ENCODE peak calls at places on chromosomes 4 and X, in seven cellular contexts. S, J, H, K, V, C and Y are unnamed samples.

GRCh38 chrX:99301990-99302389 is 1108.1 kb downstream of the PCDH19 start:
- DNase-seq in S (no peak), J (no peak), H (peak; percentile 18), K (no peak), V (no peak), C (peak; percentile 19), Y (no peak)

GRCh38 chrX:40579880-40580536 is 762 bp upstream of the ATP6AP2 start:
- DNase-seq in S (no peak), J (no peak), H (no peak), K (no peak), V (no peak), C (no peak), Y (no peak)

GRCh38 chr4:164937576-164938270 is 39.7 kb downstream of the TRIM61 start:
- DNase-seq in S (no peak), J (peak; percentile 65), H (no peak), K (no peak), V (peak; percentile 25), C (no peak), Y (no peak)

GRCh38 chrX:120308959-120309872 is 2.0 kb downstream of the TMEM255A start:
- DNase-seq in S (peak; percentile 27), J (peak; percentile 81), H (peak; percentile 54), K (peak; percentile 67), V (peak; percentile 47), C (peak; percentile 85), Y (no peak)

GRCh38 chr4:82797591-82798081 is 960 bp downstream of the SCD5 start:
- DNase-seq in S (no peak), J (peak; percentile 59), H (no peak), K (peak; percentile 25), V (no peak), C (peak; percentile 26), Y (no peak)

GRCh38 chrX:16695079-16695676 is 17.3 kb downstream of the CTPS2 start:
- DNase-seq in S (peak; percentile 44), J (peak; percentile 66), H (no peak), K (peak; percentile 27), V (no peak), C (peak; percentile 54), Y (no peak)

GRCh38 chr4:83074086-83074704 is 39.2 kb downstream of the COPS4 start:
- DNase-seq in S (no peak), J (peak; percentile 30), H (peak; percentile 37), K (peak; percentile 40), V (peak; percentile 79), C (peak; percentile 81), Y (no peak)

GRCh38 chr4:38091636-38092035 is 131.4 kb downstream of the PTTG2 start:
- DNase-seq in S (no peak), J (no peak), H (no peak), K (no peak), V (no peak), C (no peak), Y (no peak)

GRCh38 chr4:187333151-187333550 is 609.5 kb upstream of the FAT1 start:
- DNase-seq in S (no peak), J (no peak), H (no peak), K (no peak), V (no peak), C (no peak), Y (no peak)

GRCh38 chr4:127936974-127937373 is 28.0 kb downstream of the MFSD8 start:
- DNase-seq in S (no peak), J (no peak), H (no peak), K (no peak), V (no peak), C (no peak), Y (no peak)

GRCh38 chrX:22105231-22105630 is 73.1 kb downstream of the PHEX start:
- DNase-seq in S (no peak), J (no peak), H (no peak), K (no peak), V (no peak), C (no peak), Y (no peak)

GRCh38 chr4:161642708-161643107 is 521.1 kb downstream of the FSTL5 start:
- DNase-seq in S (no peak), J (no peak), H (no peak), K (no peak), V (no peak), C (no peak), Y (no peak)

GRCh38 chrX:28701222-28701621 is 114.0 kb downstream of the IL1RAPL1 start:
- DNase-seq in S (no peak), J (no peak), H (no peak), K (no peak), V (no peak), C (no peak), Y (no peak)

GRCh38 chr4:106892786-106893185 is 143.3 kb downstream of the DKK2 start:
- DNase-seq in S (no peak), J (no peak), H (no peak), K (no peak), V (no peak), C (no peak), Y (no peak)

GRCh38 chr4:185115827-185116232 is 27.2 kb upstream of the SLC25A4 start:
- DNase-seq in S (no peak), J (peak; percentile 89), H (no peak), K (no peak), V (no peak), C (peak; percentile 11), Y (no peak)

GRCh38 chr4:2797545-2798305 is 4.8 kb downstream of the SH3BP2 start:
- DNase-seq in S (no peak), J (no peak), H (no peak), K (peak; percentile 64), V (no peak), C (no peak), Y (no peak)

GRCh38 chrX:16573781-16574180 is 76.2 kb upstream of the S100G start:
- DNase-seq in S (no peak), J (no peak), H (no peak), K (no peak), V (no peak), C (no peak), Y (peak; percentile 33)

GRCh38 chr4:175459571-175459970 is 352.5 kb downstream of the GPM6A start:
- DNase-seq in S (no peak), J (no peak), H (no peak), K (no peak), V (no peak), C (no peak), Y (no peak)

GRCh38 chr4:64890131-64890710 is 481.0 kb upstream of the TECRL start:
- DNase-seq in S (no peak), J (no peak), H (no peak), K (no peak), V (no peak), C (no peak), Y (no peak)

GRCh38 chr4:167031534-167032156 is 202.6 kb downstream of the SPOCK3 start:
- DNase-seq in S (no peak), J (no peak), H (no peak), K (no peak), V (no peak), C (no peak), Y (no peak)

GRCh38 chr4:154489558-154490260 is 1.9 kb downstream of the DCHS2 start:
- DNase-seq in S (no peak), J (no peak), H (no peak), K (no peak), V (no peak), C (no peak), Y (no peak)

GRCh38 chr4:911871-912490 is 20.1 kb downstream of the GAK start:
- DNase-seq in S (no peak), J (no peak), H (no peak), K (no peak), V (no peak), C (no peak), Y (no peak)

GRCh38 chrX:118254611-118255010 is 91.3 kb upstream of the WDR44 start:
- DNase-seq in S (no peak), J (peak; percentile 31), H (peak; percentile 50), K (peak; percentile 4), V (peak; percentile 23), C (peak; percentile 50), Y (peak; percentile 2)

GRCh38 chrX:101759000-101759399 is 99.3 kb upstream of the ARMCX2 start:
- DNase-seq in S (no peak), J (peak; percentile 82), H (peak; percentile 52), K (peak; percentile 12), V (no peak), C (peak; percentile 38), Y (no peak)

GRCh38 chr4:8079031-8079885 is 79.4 kb downstream of the ABLIM2 start:
- DNase-seq in S (no peak), J (no peak), H (no peak), K (no peak), V (no peak), C (peak; percentile 20), Y (no peak)

GRCh38 chr4:52657630-52658501 is 1.2 kb downstream of the USP46 start:
- DNase-seq in S (no peak), J (peak; percentile 66), H (peak; percentile 30), K (no peak), V (no peak), C (peak; percentile 9), Y (no peak)

GRCh38 chrX:141947350-141947749 is 43.7 kb downstream of the MAGEC1 start:
- DNase-seq in S (no peak), J (no peak), H (no peak), K (no peak), V (no peak), C (no peak), Y (no peak)

GRCh38 chr4:186904104-186904503 is 180.4 kb upstream of the FAT1 start:
- DNase-seq in S (no peak), J (no peak), H (no peak), K (no peak), V (no peak), C (peak; percentile 76), Y (no peak)

GRCh38 chrX:153414838-153415552 is 3.7 kb downstream of the ZFP92 start:
- DNase-seq in S (no peak), J (no peak), H (no peak), K (no peak), V (no peak), C (no peak), Y (no peak)

GRCh38 chr4:26288308-26288982 is 32.4 kb upstream of the RBPJ start:
- DNase-seq in S (no peak), J (no peak), H (no peak), K (peak; percentile 10), V (peak; percentile 73), C (peak; percentile 5), Y (no peak)

GRCh38 chr4:145453163-145453520 is 28.5 kb upstream of the SMAD1 start:
- DNase-seq in S (no peak), J (no peak), H (no peak), K (no peak), V (no peak), C (no peak), Y (no peak)

GRCh38 chr4:104475652-104476051 is 19.0 kb downstream of the CXXC4 start:
- DNase-seq in S (no peak), J (peak; percentile 40), H (peak; percentile 76), K (no peak), V (no peak), C (no peak), Y (no peak)

GRCh38 chr4:118989098-118990080 is 100.7 kb downstream of the SYNPO2 start:
- DNase-seq in S (no peak), J (no peak), H (no peak), K (no peak), V (no peak), C (peak; percentile 10), Y (peak; percentile 70)

GRCh38 chrX:24954732-24955131 is 61.0 kb downstream of the ARX start:
- DNase-seq in S (no peak), J (no peak), H (no peak), K (no peak), V (no peak), C (no peak), Y (no peak)

GRCh38 chr4:142420461-142421095 is 425.5 kb downstream of the INPP4B start:
- DNase-seq in S (no peak), J (no peak), H (no peak), K (no peak), V (no peak), C (no peak), Y (no peak)

GRCh38 chr4:157779084-157779483 is 393.7 kb downstream of the GASK1B start:
- DNase-seq in S (no peak), J (no peak), H (no peak), K (no peak), V (no peak), C (no peak), Y (no peak)

GRCh38 chr4:37389967-37390580 is 145.5 kb downstream of the NWD2 start:
- DNase-seq in S (no peak), J (no peak), H (peak; percentile 31), K (no peak), V (no peak), C (peak; percentile 46), Y (no peak)

GRCh38 chr4:185238261-185238681 is 28.9 kb downstream of the SNX25 start:
- DNase-seq in S (no peak), J (no peak), H (no peak), K (no peak), V (no peak), C (no peak), Y (no peak)